ENCODE peak calls at places on chromosome 13, in five cellular contexts. One of them, this sample, is unnamed.

GRCh38 chr13:53150568-53150967 is 122.0 kb downstream of the OLFM4 start:
- DNase-seq in suprapubic skin: no peak
- DNase-seq in thoracic aorta: no peak
- DNase-seq in AG09309: no peak
- DNase-seq in left lung: no peak
- DNase-seq in this sample: no peak

GRCh38 chr13:110307697-110308376 is 753 bp downstream of the COL4A2 start:
- DNase-seq in suprapubic skin: no peak
- DNase-seq in thoracic aorta: no peak
- DNase-seq in AG09309: no peak
- DNase-seq in left lung: peak
- DNase-seq in this sample: no peak

GRCh38 chr13:72620874-72621273 is 106.6 kb downstream of the MZT1 start:
- DNase-seq in suprapubic skin: no peak
- DNase-seq in thoracic aorta: no peak
- DNase-seq in AG09309: no peak
- DNase-seq in left lung: no peak
- DNase-seq in this sample: no peak

GRCh38 chr13:112877496-112877895 is 91.5 kb upstream of the MCF2L start:
- DNase-seq in suprapubic skin: no peak
- DNase-seq in thoracic aorta: no peak
- DNase-seq in AG09309: no peak
- DNase-seq in left lung: peak
- DNase-seq in this sample: no peak

GRCh38 chr13:114259974-114260373 is 21.4 kb upstream of the UPF3A start:
- DNase-seq in suprapubic skin: no peak
- DNase-seq in thoracic aorta: no peak
- DNase-seq in AG09309: no peak
- DNase-seq in left lung: no peak
- DNase-seq in this sample: no peak

GRCh38 chr13:114021464-114022308 is 47.8 kb upstream of the C13orf46 start:
- DNase-seq in suprapubic skin: no peak
- DNase-seq in thoracic aorta: no peak
- DNase-seq in AG09309: no peak
- DNase-seq in left lung: peak
- DNase-seq in this sample: no peak

GRCh38 chr13:90430127-90430526 is 917.4 kb upstream of the MIR17HG start:
- DNase-seq in suprapubic skin: no peak
- DNase-seq in thoracic aorta: no peak
- DNase-seq in AG09309: no peak
- DNase-seq in left lung: no peak
- DNase-seq in this sample: no peak

GRCh38 chr13:51057001-51057400 is 54.1 kb downstream of the C13orf42 start:
- DNase-seq in suprapubic skin: no peak
- DNase-seq in thoracic aorta: no peak
- DNase-seq in AG09309: no peak
- DNase-seq in left lung: no peak
- DNase-seq in this sample: no peak

GRCh38 chr13:36915891-36916640 is 4.0 kb downstream of the SMAD9 start:
- DNase-seq in suprapubic skin: no peak
- DNase-seq in thoracic aorta: no peak
- DNase-seq in AG09309: no peak
- DNase-seq in left lung: no peak
- DNase-seq in this sample: no peak

GRCh38 chr13:106612688-106613087 is 44.8 kb upstream of the ARGLU1 start:
- DNase-seq in suprapubic skin: peak
- DNase-seq in thoracic aorta: no peak
- DNase-seq in AG09309: no peak
- DNase-seq in left lung: no peak
- DNase-seq in this sample: no peak

GRCh38 chr13:75480691-75481175 is 1.2 kb downstream of the TBC1D4 start:
- DNase-seq in suprapubic skin: peak
- DNase-seq in thoracic aorta: no peak
- DNase-seq in AG09309: no peak
- DNase-seq in left lung: peak
- DNase-seq in this sample: no peak

GRCh38 chr13:29713841-29714240 is 118.4 kb upstream of the SLC7A1 start:
- DNase-seq in suprapubic skin: no peak
- DNase-seq in thoracic aorta: no peak
- DNase-seq in AG09309: no peak
- DNase-seq in left lung: no peak
- DNase-seq in this sample: no peak

GRCh38 chr13:43113603-43114002 is 90.2 kb downstream of the DNAJC15 start:
- DNase-seq in suprapubic skin: no peak
- DNase-seq in thoracic aorta: no peak
- DNase-seq in AG09309: no peak
- DNase-seq in left lung: no peak
- DNase-seq in this sample: no peak

GRCh38 chr13:80305737-80306136 is 35.2 kb downstream of the SPRY2 start:
- DNase-seq in suprapubic skin: no peak
- DNase-seq in thoracic aorta: no peak
- DNase-seq in AG09309: no peak
- DNase-seq in left lung: no peak
- DNase-seq in this sample: no peak

GRCh38 chr13:28528388-28528787 is 33.5 kb upstream of the FLT1 start:
- DNase-seq in suprapubic skin: no peak
- DNase-seq in thoracic aorta: no peak
- DNase-seq in AG09309: no peak
- DNase-seq in left lung: no peak
- DNase-seq in this sample: no peak

GRCh38 chr13:28527629-28528028 is 32.7 kb upstream of the FLT1 start:
- DNase-seq in suprapubic skin: no peak
- DNase-seq in thoracic aorta: no peak
- DNase-seq in AG09309: no peak
- DNase-seq in left lung: peak
- DNase-seq in this sample: no peak

GRCh38 chr13:28530729-28531194 is 35.8 kb upstream of the FLT1 start:
- DNase-seq in suprapubic skin: no peak
- DNase-seq in thoracic aorta: no peak
- DNase-seq in AG09309: no peak
- DNase-seq in left lung: peak
- DNase-seq in this sample: no peak

GRCh38 chr13:28529836-28530235 is 34.9 kb upstream of the FLT1 start:
- DNase-seq in suprapubic skin: no peak
- DNase-seq in thoracic aorta: no peak
- DNase-seq in AG09309: no peak
- DNase-seq in left lung: no peak
- DNase-seq in this sample: no peak

GRCh38 chr13:28528848-28529247 is 33.9 kb upstream of the FLT1 start:
- DNase-seq in suprapubic skin: no peak
- DNase-seq in thoracic aorta: no peak
- DNase-seq in AG09309: no peak
- DNase-seq in left lung: no peak
- DNase-seq in this sample: no peak
- TF ChIP-seq CTCF in suprapubic skin: no peak
- TF ChIP-seq CTCF in thoracic aorta: no peak
- TF ChIP-seq CTCF in AG09309: peak
- TF ChIP-seq CTCF in left lung: no peak
- TF ChIP-seq CTCF in this sample: no peak

GRCh38 chr13:99614465-99614885 is 113.2 kb downstream of the TM9SF2 start:
- DNase-seq in suprapubic skin: no peak
- DNase-seq in thoracic aorta: no peak
- DNase-seq in AG09309: no peak
- DNase-seq in left lung: no peak
- DNase-seq in this sample: no peak

GRCh38 chr13:99620806-99621205 is 119.5 kb downstream of the TM9SF2 start:
- DNase-seq in suprapubic skin: no peak
- DNase-seq in thoracic aorta: no peak
- DNase-seq in AG09309: no peak
- DNase-seq in left lung: no peak
- DNase-seq in this sample: no peak

GRCh38 chr13:99619207-99619606 is 117.9 kb downstream of the TM9SF2 start:
- DNase-seq in suprapubic skin: no peak
- DNase-seq in thoracic aorta: no peak
- DNase-seq in AG09309: no peak
- DNase-seq in left lung: no peak
- DNase-seq in this sample: no peak

GRCh38 chr13:99617474-99618255 is 116.4 kb downstream of the TM9SF2 start:
- DNase-seq in suprapubic skin: no peak
- DNase-seq in thoracic aorta: no peak
- DNase-seq in AG09309: peak
- DNase-seq in left lung: no peak
- DNase-seq in this sample: peak
- TF ChIP-seq CTCF in suprapubic skin: peak
- TF ChIP-seq CTCF in thoracic aorta: peak
- TF ChIP-seq CTCF in AG09309: peak
- TF ChIP-seq CTCF in left lung: no peak
- TF ChIP-seq CTCF in this sample: peak

GRCh38 chr13:78689011-78689410 is 30.1 kb upstream of the OBI1 start:
- DNase-seq in suprapubic skin: no peak
- DNase-seq in thoracic aorta: no peak
- DNase-seq in AG09309: no peak
- DNase-seq in left lung: no peak
- DNase-seq in this sample: no peak
- TF ChIP-seq CTCF in suprapubic skin: no peak
- TF ChIP-seq CTCF in thoracic aorta: no peak
- TF ChIP-seq CTCF in AG09309: no peak
- TF ChIP-seq CTCF in left lung: no peak
- TF ChIP-seq CTCF in this sample: no peak

DNA sequence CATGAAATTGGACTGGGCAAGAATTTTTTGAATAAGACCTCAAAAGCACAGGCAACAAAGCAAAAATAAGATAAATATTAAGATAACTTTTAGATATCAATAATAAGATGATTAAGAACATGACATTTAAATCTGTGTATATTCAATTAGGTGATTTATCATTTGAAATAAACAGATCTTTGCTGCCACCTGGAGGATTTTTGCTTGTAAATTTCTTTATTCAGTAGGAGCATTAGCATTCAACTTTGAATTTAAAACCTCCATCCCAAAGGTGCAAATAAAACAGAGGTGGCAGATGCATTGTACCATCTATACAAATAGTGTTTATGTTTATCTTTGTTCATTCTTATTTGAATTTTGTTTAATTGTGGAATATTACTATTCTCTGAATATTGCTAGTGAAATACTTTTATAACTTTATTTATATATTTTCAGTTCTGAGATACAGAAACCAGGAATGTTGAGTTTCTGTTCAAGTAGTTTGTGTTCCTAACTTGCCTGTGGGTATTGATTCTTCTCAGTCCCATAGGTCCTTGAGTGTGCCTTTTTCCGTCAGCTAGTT is 20.9 kb downstream of the COG6 start:
- DNase-seq in suprapubic skin: no peak
- DNase-seq in thoracic aorta: no peak
- DNase-seq in AG09309: no peak
- DNase-seq in left lung: no peak
- DNase-seq in this sample: no peak
- TF ChIP-seq CTCF in suprapubic skin: peak
- TF ChIP-seq CTCF in thoracic aorta: peak
- TF ChIP-seq CTCF in AG09309: peak
- TF ChIP-seq CTCF in left lung: peak
- TF ChIP-seq CTCF in this sample: peak

GRCh38 chr13:23570931-23571330 is 719 bp downstream of the TNFRSF19 start:
- DNase-seq in suprapubic skin: no peak
- DNase-seq in thoracic aorta: no peak
- DNase-seq in AG09309: no peak
- DNase-seq in left lung: no peak
- DNase-seq in this sample: no peak

GRCh38 chr13:23563085-23563484 is 7.1 kb upstream of the TNFRSF19 start:
- DNase-seq in suprapubic skin: no peak
- DNase-seq in thoracic aorta: no peak
- DNase-seq in AG09309: no peak
- DNase-seq in left lung: no peak
- DNase-seq in this sample: no peak

GRCh38 chr13:23570099-23570926 is at the start of gene TNFRSF19:
- DNase-seq in suprapubic skin: no peak
- DNase-seq in thoracic aorta: no peak
- DNase-seq in AG09309: peak
- DNase-seq in left lung: no peak
- DNase-seq in this sample: no peak

GRCh38 chr13:23572836-23573235 is 2.6 kb downstream of the TNFRSF19 start:
- DNase-seq in suprapubic skin: no peak
- DNase-seq in thoracic aorta: no peak
- DNase-seq in AG09309: no peak
- DNase-seq in left lung: no peak
- DNase-seq in this sample: no peak

GRCh38 chr13:23567792-23568480 is 2.3 kb upstream of the TNFRSF19 start:
- DNase-seq in suprapubic skin: no peak
- DNase-seq in thoracic aorta: no peak
- DNase-seq in AG09309: no peak
- DNase-seq in left lung: no peak
- DNase-seq in this sample: no peak
- TF ChIP-seq CTCF in suprapubic skin: no peak
- TF ChIP-seq CTCF in thoracic aorta: no peak
- TF ChIP-seq CTCF in AG09309: no peak
- TF ChIP-seq CTCF in left lung: no peak
- TF ChIP-seq CTCF in this sample: no peak

GRCh38 chr13:102400619-102401125 is 1.2 kb downstream of the FGF14 start:
- DNase-seq in suprapubic skin: no peak
- DNase-seq in thoracic aorta: no peak
- DNase-seq in AG09309: no peak
- DNase-seq in left lung: peak
- DNase-seq in this sample: no peak

GRCh38 chr13:102399791-102400618 is 1.8 kb downstream of the FGF14 start:
- DNase-seq in suprapubic skin: no peak
- DNase-seq in thoracic aorta: no peak
- DNase-seq in AG09309: no peak
- DNase-seq in left lung: peak
- DNase-seq in this sample: no peak

GRCh38 chr13:102401755-102402154 is at the start of gene FGF14:
- DNase-seq in suprapubic skin: no peak
- DNase-seq in thoracic aorta: no peak
- DNase-seq in AG09309: no peak
- DNase-seq in left lung: no peak
- DNase-seq in this sample: no peak

GRCh38 chr13:102401305-102401704 is 543 bp downstream of the FGF14 start:
- DNase-seq in suprapubic skin: no peak
- DNase-seq in thoracic aorta: no peak
- DNase-seq in AG09309: no peak
- DNase-seq in left lung: no peak
- DNase-seq in this sample: no peak

GRCh38 chr13:102402292-102402691 is 444 bp upstream of the FGF14 start:
- DNase-seq in suprapubic skin: no peak
- DNase-seq in thoracic aorta: no peak
- DNase-seq in AG09309: no peak
- DNase-seq in left lung: peak
- DNase-seq in this sample: no peak
- TF ChIP-seq CTCF in suprapubic skin: no peak
- TF ChIP-seq CTCF in thoracic aorta: no peak
- TF ChIP-seq CTCF in AG09309: no peak
- TF ChIP-seq CTCF in left lung: no peak
- TF ChIP-seq CTCF in this sample: no peak

DNA sequence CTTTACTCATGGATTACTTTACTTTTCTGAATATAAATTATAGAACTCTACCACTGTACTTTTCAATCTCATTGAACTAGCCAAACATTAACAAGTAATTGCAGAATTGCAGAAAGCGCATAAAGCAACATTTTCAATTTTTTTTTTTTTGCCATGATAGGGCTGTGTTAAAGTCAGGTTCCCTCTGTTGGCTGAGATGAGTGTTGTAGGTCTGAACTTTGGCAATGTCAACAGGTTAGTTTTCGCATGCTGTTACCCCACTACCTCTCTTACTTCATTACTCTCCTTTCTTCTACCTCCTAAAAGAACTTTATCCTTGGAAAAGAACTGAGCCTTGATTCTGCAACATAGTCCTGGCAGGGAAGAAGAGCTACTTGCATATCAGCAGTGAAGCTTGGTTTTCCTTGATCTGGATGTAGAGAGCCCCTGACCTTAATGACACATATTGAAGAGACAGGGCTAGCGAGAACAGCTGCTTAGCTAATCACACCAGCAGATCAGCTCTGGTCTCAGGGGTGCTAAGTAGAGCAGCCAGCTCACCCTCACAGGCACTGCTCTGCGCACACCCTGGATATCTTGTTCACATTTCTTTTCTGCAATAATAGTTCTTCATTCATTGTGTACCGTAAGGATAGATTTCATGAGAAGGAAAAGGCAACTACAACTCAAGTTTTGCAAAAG is 119.5 kb downstream of the FLT1 start:
- DNase-seq in suprapubic skin: no peak
- DNase-seq in thoracic aorta: no peak
- DNase-seq in AG09309: no peak
- DNase-seq in left lung: no peak
- DNase-seq in this sample: no peak
- TF ChIP-seq CTCF in suprapubic skin: no peak
- TF ChIP-seq CTCF in thoracic aorta: no peak
- TF ChIP-seq CTCF in AG09309: no peak
- TF ChIP-seq CTCF in left lung: no peak
- TF ChIP-seq CTCF in this sample: no peak

This sample was measured in AG09319.